ENCODE peak calls at places on chromosomes 12 and 14, in seven cellular contexts. P, D, L, W, A, G and I are unnamed samples.

GRCh38 chr14:54664961-54665360 is 98.0 kb downstream of the SAMD4A start:
- DNase-seq in P (no peak), A (no peak), G (no peak), L (peak; percentile 65), W (no peak), D (no peak), I (no peak)

GRCh38 chr14:95272057-95272456 is 47.7 kb downstream of the CLMN start:
- DNase-seq in W (no peak), A (no peak), L (no peak), P (no peak), D (no peak), G (no peak), I (no peak)

GRCh38 chr12:127130506-127131100 is 1136.4 kb upstream of the TMEM132C start:
- DNase-seq in G (no peak), L (no peak), P (no peak), A (no peak), W (no peak), D (no peak), I (no peak)

GRCh38 chr12:26760657-26761293 is 72.2 kb downstream of the ITPR2 start:
- DNase-seq in D (no peak), W (no peak), A (no peak), L (no peak), G (no peak), P (no peak), I (no peak)

GRCh38 chr14:95885866-95886265 is 9.2 kb downstream of the TUNAR start:
- DNase-seq in D (no peak), L (peak; percentile 18), W (no peak), G (no peak), A (no peak), P (no peak), I (no peak)

GRCh38 chr14:36553650-36554260 is 28.7 kb downstream of the NKX2-8 start:
- DNase-seq in G (peak; percentile 84), W (no peak), P (peak; percentile 65), A (no peak), L (peak; percentile 29), D (peak; percentile 56), I (peak; percentile 7)

GRCh38 chr14:35932659-35933159 is 106.6 kb downstream of the BRMS1L start:
- DNase-seq in P (no peak), A (no peak), L (no peak), G (no peak), D (no peak), W (no peak), I (no peak)

GRCh38 chr14:21087294-21088091 is 11.0 kb downstream of the ZNF219 start:
- DNase-seq in W (no peak), L (peak; percentile 91), D (peak; percentile 94), P (no peak), A (no peak), G (peak; percentile 89), I (peak; percentile 90)